ENCODE peak calls at places on chromosomes 1 and 21, in eight cellular contexts. P is cardiac fibroblast, J is midbrain, Q is spleen, Z is D341Med, O is pons, H is lower lobe of right lung, E is RCC 7860. N is an unnamed sample.
A peak's percentile ranks its signal among the peaks of the same experiment; 100 is the strongest.

GRCh38 chr1:222815367-222815765 is 527 bp downstream of the DISP1 start:
- DNase-seq in Z (no peak), P (no peak), H (no peak), Q (no peak), O (peak; percentile 29), J (no peak), E (peak; percentile 51), N (peak; percentile 59)

GRCh38 chr1:3186526-3186921 is 117.5 kb downstream of the PRDM16 start:
- DNase-seq in O (no peak), P (peak; percentile 27), E (no peak), Z (no peak), J (no peak), H (peak; percentile 77), Q (no peak), N (no peak)

GRCh38 chr1:167706363-167706762 is 15.4 kb upstream of the MPZL1 start:
- DNase-seq in J (no peak), H (no peak), P (no peak), O (no peak), Z (no peak), Q (no peak), E (no peak), N (no peak)

GRCh38 chr1:239771550-239771949 is 320.1 kb upstream of the FMN2 start:
- DNase-seq in J (no peak), E (no peak), O (no peak), Z (no peak), P (no peak), Q (no peak), H (no peak), N (no peak)

GRCh38 chr1:41728403-41729202 is 190.1 kb downstream of the HIVEP3 start:
- DNase-seq in H (no peak), P (no peak), Q (peak; percentile 86), Z (no peak), E (no peak), O (peak; percentile 56), J (no peak), N (peak; percentile 64)

GRCh38 chr1:96730574-96731298 is 9.2 kb downstream of the PTBP2 start:
- DNase-seq in O (no peak), J (no peak), H (no peak), Q (no peak), P (peak; percentile 43), Z (no peak), E (no peak), N (no peak)

GRCh38 chr21:45602106-45602505 is 41.4 kb upstream of the PCBP3 start:
- DNase-seq in J (no peak), E (no peak), Q (peak; percentile 2), P (no peak), H (no peak), O (no peak), Z (no peak), N (no peak)

GRCh38 chr1:167631987-167632680 is 2.1 kb downstream of the RCSD1 start:
- DNase-seq in Q (peak; percentile 83), O (peak; percentile 52), H (no peak), E (no peak), P (peak; percentile 40), J (peak; percentile 17), Z (no peak), N (peak; percentile 60)

GRCh38 chr21:40842197-40842552 is 4.8 kb downstream of the DSCAM start:
- DNase-seq in J (no peak), Q (no peak), Z (no peak), P (no peak), H (no peak), E (no peak), O (no peak), N (no peak)

GRCh38 chr1:225519166-225519863 is 91.5 kb upstream of the LBR start:
- DNase-seq in P (peak; percentile 46), O (no peak), Q (no peak), E (no peak), Z (no peak), J (no peak), H (no peak), N (no peak)

GRCh38 chr1:186154651-186155050 is 220.4 kb downstream of the TPR start:
- DNase-seq in P (no peak), Q (no peak), E (no peak), J (no peak), Z (no peak), O (no peak), H (no peak), N (no peak)

GRCh38 chr1:21027805-21028204 is 148.9 kb downstream of the EIF4G3 start:
- DNase-seq in Q (no peak), J (no peak), H (no peak), O (no peak), Z (no peak), E (no peak), P (peak; percentile 38), N (no peak)

GRCh38 chr1:100332331-100332730 is 20.0 kb upstream of the CDC14A start:
- DNase-seq in Z (no peak), E (no peak), P (no peak), O (no peak), J (no peak), Q (no peak), H (no peak), N (no peak)

GRCh38 chr21:33924079-33924765 is 8.6 kb upstream of the ATP5PO start:
- DNase-seq in E (peak; percentile 56), O (peak; percentile 94), P (peak; percentile 85), J (peak; percentile 91), Z (peak; percentile 80), Q (peak; percentile 96), H (peak; percentile 91), N (peak; percentile 81)

GRCh38 chr1:212683357-212683722 is 16.3 kb downstream of the BATF3 start:
- DNase-seq in Z (no peak), H (peak; percentile 77), O (no peak), J (no peak), E (no peak), P (no peak), Q (peak; percentile 87), N (peak; percentile 70)